ENCODE peak calls at places on chromosomes 13 and 19, in nine cellular contexts. I is GM20000; C is fibroblast of the conjunctiva; R is activated CD4-positive, CD25-positive, alpha-beta regulatory T cell treated with anti-CD3 and anti-CD28 coated beads, Interleukin-2, amount 50 U/mL, for 16 hours; T is GM03348; U is activated CD8-positive, alpha-beta T cell treated with anti-CD3 and anti-CD28 coated beads for 36 hours; M is HS-5; J is choroid plexus epithelial cell; X is DMS 273 treated with DMSO at 0.1 percent for 48 hours. B is an unnamed sample.

GRCh38 chr19:30102239-30102638 is 160.2 kb downstream of the URI1 start:
- DNase-seq in X (no peak), M (no peak), J (no peak), R (no peak), I (no peak), C (no peak), T (no peak), U (no peak), B (no peak)

GRCh38 chr13:19665427-19665859 is 32.0 kb downstream of the MPHOSPH8 start:
- DNase-seq in I (no peak), C (no peak), U (no peak), J (no peak), M (no peak), X (no peak), R (no peak), T (no peak), B (no peak)

GRCh38 chr19:42284066-42284501 is 15.0 kb downstream of the CIC start:
- DNase-seq in J (peak), X (no peak), T (peak), I (peak), U (peak), M (no peak), C (no peak), R (peak), B (peak)

GRCh38 chr13:74056829-74057564 is 77.2 kb downstream of the KLF12 start:
- DNase-seq in J (peak), C (no peak), U (no peak), T (peak), I (no peak), X (no peak), M (no peak), R (no peak), B (peak)

GRCh38 chr19:4396949-4397783 is 3.2 kb downstream of the SH3GL1 start:
- DNase-seq in J (no peak), I (no peak), C (no peak), M (no peak), U (no peak), R (no peak), T (no peak), X (no peak), B (no peak)

GRCh38 chr13:50843256-50844043 is at the start of gene DLEU7:
- DNase-seq in C (no peak), X (no peak), I (no peak), R (no peak), J (no peak), U (no peak), M (no peak), T (no peak), B (no peak)

GRCh38 chr13:107743523-107743922 is 471.8 kb downstream of the LIG4 start:
- DNase-seq in J (no peak), X (no peak), U (no peak), C (no peak), I (no peak), M (no peak), T (no peak), R (no peak), B (no peak)

GRCh38 chr19:29303035-29303706 is 90.2 kb upstream of the UQCRFS1 start:
- DNase-seq in J (no peak), X (no peak), I (no peak), C (no peak), M (no peak), T (no peak), U (peak), R (no peak), B (no peak)

GRCh38 chr19:38351865-38352395 is 16.3 kb downstream of the CATSPERG start:
- DNase-seq in M (no peak), I (no peak), X (no peak), R (no peak), U (no peak), T (no peak), J (no peak), C (no peak), B (no peak)

GRCh38 chr13:60267498-60268202 is 103.9 kb upstream of the DIAPH3 start:
- DNase-seq in R (no peak), U (peak), M (no peak), I (peak), J (peak), C (no peak), X (no peak), T (no peak), B (peak)

GRCh38 chr13:101258509-101258908 is 157.8 kb downstream of the NALCN start:
- DNase-seq in T (no peak), J (no peak), U (no peak), X (no peak), I (no peak), R (no peak), M (no peak), C (no peak), B (peak)